ENCODE peak calls at places on chromosome 9, in five cellular contexts. W is activated CD4-positive, alpha-beta T cell treated with anti-CD3 and anti-CD28 coated beads, Interleukin-2, amount 50 U/mL, for 1 hour; B is C1 segment of cervical spinal cord; Q is PC-9; L is GM04504. V is an unnamed sample.

GRCh38 chr9:121738969-121739368 is 87.5 kb downstream of the DAB2IP start:
- DNase-seq in W (no peak), B (no peak), Q (no peak), L (no peak), V (no peak)

GRCh38 chr9:117334101-117334500 is 80.8 kb downstream of the ASTN2 start:
- DNase-seq in W (no peak), B (no peak), Q (no peak), L (no peak), V (no peak)

GRCh38 chr9:22446589-22446949 is at the start of gene DMRTA1:
- DNase-seq in W (no peak), B (peak), Q (peak), L (no peak), V (peak)

GRCh38 chr9:8382266-8382665 is 582.7 kb upstream of the DMAC1 start:
- DNase-seq in W (no peak), B (no peak), Q (no peak), L (no peak), V (no peak)

GRCh38 chr9:89601306-89601705 is 3.5 kb upstream of the GADD45G start:
- DNase-seq in W (no peak), B (no peak), Q (no peak), L (no peak), V (no peak)

GRCh38 chr9:125475385-125475784 is 213.8 kb downstream of the GAPVD1 start:
- DNase-seq in W (no peak), B (no peak), Q (no peak), L (no peak), V (no peak)

GRCh38 chr9:125649315-125649714 is 57.7 kb downstream of the MAPKAP1 start:
- DNase-seq in W (no peak), B (peak), Q (peak), L (peak), V (no peak)

GRCh38 chr9:115730396-115730795 is 423.2 kb upstream of the PAPPA start:
- DNase-seq in W (no peak), B (no peak), Q (no peak), L (no peak), V (no peak)

GRCh38 chr9:113707953-113708695 is 168.0 kb upstream of the ZNF618 start:
- DNase-seq in W (no peak), B (no peak), Q (no peak), L (no peak), V (no peak)

GRCh38 chr9:582775-583174 is 258.7 kb upstream of the DMRT1 start:
- DNase-seq in W (no peak), B (no peak), Q (no peak), L (no peak), V (no peak)

GRCh38 chr9:79687131-79687447 is 115.3 kb downstream of the TLE4 start:
- DNase-seq in W (no peak), B (no peak), Q (no peak), L (no peak), V (peak)

GRCh38 chr9:109248133-109248581 is 72.7 kb downstream of the EPB41L4B start:
- DNase-seq in W (no peak), B (no peak), Q (no peak), L (no peak), V (no peak)

GRCh38 chr9:110027624-110028023 is 180.3 kb downstream of the C9orf152 start:
- DNase-seq in W (no peak), B (no peak), Q (no peak), L (no peak), V (no peak)

GRCh38 chr9:76528642-76529190 is 69.7 kb downstream of the GCNT1 start:
- DNase-seq in W (no peak), B (no peak), Q (no peak), L (no peak), V (no peak)